ENCODE peak calls at places on chromosomes 11 and 22, in four cellular contexts. One of them, this sample, is unnamed.

GRCh38 chr11:131499199-131499598 is 128.8 kb downstream of the NTM start:
- DNase-seq in HepG2: no peak
- DNase-seq in K562: no peak
- DNase-seq in GM12878: no peak
- DNase-seq in this sample: no peak

GRCh38 chr22:19912236-19912999 is 29.2 kb upstream of the COMT start:
- DNase-seq in HepG2: no peak
- DNase-seq in K562: peak; percentile 67
- DNase-seq in GM12878: no peak
- DNase-seq in this sample: no peak

GRCh38 chr22:17303840-17304779 is 65.2 kb upstream of the CECR2 start:
- DNase-seq in GM12878: peak; percentile 77
- DNase-seq in HepG2: no peak
- DNase-seq in K562: no peak
- DNase-seq in this sample: no peak

GRCh38 chr11:125084057-125084416 is 20.9 kb downstream of the SLC37A2 start:
- DNase-seq in HepG2: no peak
- DNase-seq in K562: no peak
- DNase-seq in GM12878: no peak
- DNase-seq in this sample: no peak

GRCh38 chr22:41681616-41682015 is 7.1 kb downstream of the SNU13 start:
- DNase-seq in GM12878: no peak
- DNase-seq in K562: peak; percentile 45
- DNase-seq in HepG2: no peak
- DNase-seq in this sample: no peak

GRCh38 chr11:57476883-57477506 is 16.7 kb downstream of the RTN4RL2 start:
- DNase-seq in GM12878: no peak
- DNase-seq in HepG2: no peak
- DNase-seq in K562: no peak
- DNase-seq in this sample: no peak

GRCh38 chr11:62245271-62245753 is 3.3 kb downstream of the SCGB1D2 start:
- DNase-seq in K562: peak; percentile 51
- DNase-seq in GM12878: no peak
- DNase-seq in HepG2: peak; percentile 50
- DNase-seq in this sample: peak; percentile 25

GRCh38 chr11:65586676-65587075 is 8.9 kb downstream of the KCNK7 start:
- DNase-seq in K562: no peak
- DNase-seq in GM12878: no peak
- DNase-seq in HepG2: no peak
- DNase-seq in this sample: no peak

GRCh38 chr11:126914166-126914565 is 86.4 kb downstream of the KIRREL3 start:
- DNase-seq in K562: no peak
- DNase-seq in HepG2: no peak
- DNase-seq in GM12878: no peak
- DNase-seq in this sample: no peak

GRCh38 chr11:114296190-114296978 is at the start of gene NNMT:
- DNase-seq in GM12878: no peak
- DNase-seq in K562: no peak
- DNase-seq in HepG2: no peak
- DNase-seq in this sample: no peak

GRCh38 chr11:9796854-9797253 is 133.0 kb downstream of the SWAP70 start:
- DNase-seq in GM12878: no peak
- DNase-seq in HepG2: no peak
- DNase-seq in K562: no peak
- DNase-seq in this sample: no peak

GRCh38 chr11:128512478-128513127 is 74.8 kb downstream of the ETS1 start:
- DNase-seq in GM12878: no peak
- DNase-seq in K562: no peak
- DNase-seq in HepG2: no peak
- DNase-seq in this sample: no peak

GRCh38 chr11:79708319-79708928 is 267.6 kb upstream of the TENM4 start:
- DNase-seq in K562: peak; percentile 3
- DNase-seq in GM12878: peak; percentile 1
- DNase-seq in HepG2: peak; percentile 53
- DNase-seq in this sample: peak; percentile 50

GRCh38 chr11:70948416-70948815 is 304.0 kb downstream of the SHANK2 start:
- DNase-seq in HepG2: no peak
- DNase-seq in GM12878: no peak
- DNase-seq in K562: no peak
- DNase-seq in this sample: no peak

GRCh38 chr22:25702046-25702445 is 39.9 kb upstream of the MYO18B start:
- DNase-seq in GM12878: no peak
- DNase-seq in HepG2: peak; percentile 18
- DNase-seq in K562: no peak
- DNase-seq in this sample: no peak

GRCh38 chr11:22976146-22976545 is 115.9 kb upstream of the CCDC179 start:
- DNase-seq in K562: no peak
- DNase-seq in HepG2: no peak
- DNase-seq in GM12878: no peak
- DNase-seq in this sample: no peak

GRCh38 chr11:124922831-124923230 is 3.8 kb downstream of the HEPN1 start:
- DNase-seq in GM12878: no peak
- DNase-seq in HepG2: no peak
- DNase-seq in K562: no peak
- DNase-seq in this sample: no peak

GRCh38 chr11:2549876-2550605 is 105.2 kb downstream of the KCNQ1 start:
- DNase-seq in K562: no peak
- DNase-seq in GM12878: no peak
- DNase-seq in HepG2: no peak
- DNase-seq in this sample: no peak
- TF ChIP-seq FOXK2 in K562: no peak
- TF ChIP-seq FOXK2 in GM12878: no peak
- TF ChIP-seq FOXK2 in HepG2: no peak
- TF ChIP-seq FOXK2 in this sample: no peak

GRCh38 chr22:30245985-30246901 is at the start of gene LIF:
- DNase-seq in HepG2: no peak
- DNase-seq in K562: peak; percentile 18
- DNase-seq in GM12878: no peak
- DNase-seq in this sample: peak; percentile 59
- TF ChIP-seq FOXM1 in HepG2: no peak
- TF ChIP-seq FOXM1 in K562: no peak
- TF ChIP-seq FOXM1 in GM12878: no peak
- TF ChIP-seq FOXM1 in this sample: peak; percentile 27

GRCh38 chr11:100687630-100688395 is 725 bp downstream of the ARHGAP42 start:
- DNase-seq in GM12878: no peak
- DNase-seq in K562: peak; percentile 71
- DNase-seq in HepG2: peak; percentile 55
- DNase-seq in this sample: peak; percentile 71
- TF ChIP-seq FOXK2 in GM12878: no peak
- TF ChIP-seq FOXK2 in K562: peak; percentile 20
- TF ChIP-seq FOXK2 in HepG2: no peak
- TF ChIP-seq FOXK2 in this sample: no peak

DNA sequence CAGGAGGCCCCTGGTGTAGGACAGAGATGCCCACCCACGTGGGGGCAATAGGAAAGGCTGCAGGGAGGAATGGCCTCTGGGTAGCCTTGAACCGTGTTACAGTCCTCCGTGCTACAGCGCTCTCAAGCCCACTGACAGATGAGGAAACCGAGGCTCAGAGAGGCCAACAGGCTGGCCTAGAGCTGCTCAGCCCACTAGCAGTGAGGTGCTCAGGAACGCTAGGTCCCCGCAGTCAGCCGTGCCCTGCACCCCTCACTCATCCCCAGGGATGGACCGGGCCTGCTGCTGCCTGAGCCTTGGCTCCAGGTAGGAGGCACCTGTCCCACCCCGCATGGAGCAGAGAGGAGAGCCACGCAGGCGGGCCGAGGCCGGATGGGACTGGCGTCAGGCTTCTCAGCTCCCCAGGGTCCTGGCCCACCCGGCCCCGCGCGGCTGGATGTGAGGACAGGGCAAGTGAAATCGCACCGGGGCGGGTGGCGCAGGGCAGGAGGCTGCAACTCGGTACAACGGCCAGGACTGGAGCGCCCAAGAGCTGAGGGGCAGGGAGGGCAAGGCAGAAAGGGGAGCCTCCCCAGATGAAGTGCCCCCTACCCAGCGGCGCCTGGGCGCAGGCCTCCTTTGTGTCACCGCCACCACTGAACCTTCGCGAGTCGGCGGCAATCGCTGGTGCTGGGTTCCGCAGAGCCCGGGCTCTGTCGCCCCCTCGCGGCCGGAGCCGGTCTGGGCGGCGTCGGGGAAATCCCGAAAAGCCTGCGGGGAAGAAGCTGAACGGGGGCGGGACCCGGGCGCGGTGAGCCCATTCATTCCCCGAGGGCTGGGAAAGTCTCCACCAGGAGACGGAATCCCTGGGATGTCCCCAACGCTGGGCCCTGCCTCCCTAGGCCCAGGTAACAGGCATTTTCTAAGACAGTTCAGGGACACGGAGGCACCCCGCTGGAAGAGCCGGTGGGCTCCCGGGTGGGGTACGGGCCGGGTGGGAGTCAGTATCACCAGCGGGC is 8.4 kb upstream of the SLC2A11 start:
- DNase-seq in HepG2: peak; percentile 58
- DNase-seq in GM12878: no peak
- DNase-seq in K562: peak; percentile 78
- DNase-seq in this sample: peak; percentile 96
- TF ChIP-seq FOXM1 in HepG2: no peak
- TF ChIP-seq FOXM1 in GM12878: no peak
- TF ChIP-seq FOXM1 in K562: no peak
- TF ChIP-seq FOXM1 in this sample: no peak

DNA sequence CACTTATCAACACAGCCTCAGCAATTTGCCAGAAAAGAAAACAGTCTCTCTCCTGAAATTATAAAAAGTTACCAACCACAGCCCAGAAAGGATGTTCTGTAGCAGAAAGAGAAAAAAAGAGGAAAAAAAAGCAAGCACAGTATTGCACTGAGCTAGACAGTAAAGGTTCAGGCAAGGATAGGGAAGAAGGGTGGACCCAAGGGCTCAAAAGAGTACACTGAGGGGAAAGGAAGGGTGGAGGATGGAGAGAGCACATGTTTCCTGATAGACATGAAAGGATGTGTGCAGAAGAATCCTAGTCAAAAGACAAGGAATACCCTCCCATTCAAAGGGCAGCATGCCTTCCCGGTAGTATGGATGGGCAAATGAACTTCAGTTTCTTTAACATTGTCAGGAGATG is 59.1 kb downstream of the RRAS2 start:
- DNase-seq in K562: no peak
- DNase-seq in HepG2: no peak
- DNase-seq in GM12878: no peak
- DNase-seq in this sample: no peak
- TF ChIP-seq FOXK2 in K562: no peak
- TF ChIP-seq FOXK2 in HepG2: no peak
- TF ChIP-seq FOXK2 in GM12878: no peak
- TF ChIP-seq FOXK2 in this sample: no peak

DNA sequence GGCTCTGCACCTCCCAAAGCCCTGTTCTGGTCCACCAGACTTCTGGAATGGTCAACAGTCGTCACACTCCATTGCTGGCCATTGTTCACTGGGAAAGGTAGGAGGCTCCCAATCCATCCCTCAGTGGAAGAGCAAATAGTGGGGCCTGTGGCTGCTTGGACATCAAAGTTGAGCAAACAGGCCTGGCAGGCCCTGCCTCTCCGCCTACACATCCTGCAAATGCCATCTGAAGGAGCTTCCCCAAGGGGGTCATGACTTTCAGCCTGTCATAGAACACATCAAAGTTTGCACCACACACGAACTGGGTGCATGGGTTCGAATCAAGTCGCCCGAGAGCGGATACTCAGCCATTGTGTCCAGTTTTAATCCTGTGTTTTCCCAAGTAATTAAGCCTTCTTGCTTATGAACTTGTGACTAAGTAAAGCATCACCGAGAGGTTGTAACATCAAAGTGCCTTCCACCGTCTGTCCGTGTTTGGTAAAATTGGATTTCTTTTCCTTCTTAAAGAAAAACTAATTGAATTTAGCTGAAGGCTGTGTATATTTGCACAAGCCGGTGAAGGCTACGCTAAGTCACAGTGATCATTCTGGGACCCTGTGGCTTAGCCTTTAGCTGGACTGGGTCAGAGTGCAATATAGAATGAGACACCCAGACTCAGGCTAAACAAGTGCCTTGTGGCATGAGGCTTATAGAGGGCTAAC is 36.1 kb downstream of the CLPB start:
- DNase-seq in GM12878: no peak
- DNase-seq in HepG2: peak; percentile 96
- DNase-seq in K562: no peak
- DNase-seq in this sample: no peak
- TF ChIP-seq FOXM1 in GM12878: no peak
- TF ChIP-seq FOXM1 in HepG2: no peak
- TF ChIP-seq FOXM1 in K562: no peak
- TF ChIP-seq FOXM1 in this sample: no peak

GRCh38 chr11:92769125-92769524 is 200.3 kb upstream of the MTNR1B start:
- DNase-seq in K562: no peak
- DNase-seq in HepG2: no peak
- DNase-seq in GM12878: no peak
- DNase-seq in this sample: no peak
- TF ChIP-seq FOXK2 in K562: no peak
- TF ChIP-seq FOXK2 in HepG2: no peak
- TF ChIP-seq FOXK2 in GM12878: no peak
- TF ChIP-seq FOXK2 in this sample: no peak

GRCh38 chr11:15158351-15159015 is 43.8 kb downstream of the INSC start:
- DNase-seq in HepG2: no peak
- DNase-seq in K562: no peak
- DNase-seq in GM12878: no peak
- DNase-seq in this sample: no peak

GRCh38 chr11:15157181-15157580 is 42.5 kb downstream of the INSC start:
- DNase-seq in HepG2: no peak
- DNase-seq in GM12878: no peak
- DNase-seq in K562: no peak
- DNase-seq in this sample: no peak

GRCh38 chr11:15157738-15158137 is 43.0 kb downstream of the INSC start:
- DNase-seq in HepG2: no peak
- DNase-seq in GM12878: no peak
- DNase-seq in K562: no peak
- DNase-seq in this sample: no peak

GRCh38 chr11:15161746-15162145 is 47.0 kb downstream of the INSC start:
- DNase-seq in K562: no peak
- DNase-seq in GM12878: no peak
- DNase-seq in HepG2: no peak
- DNase-seq in this sample: no peak

DNA sequence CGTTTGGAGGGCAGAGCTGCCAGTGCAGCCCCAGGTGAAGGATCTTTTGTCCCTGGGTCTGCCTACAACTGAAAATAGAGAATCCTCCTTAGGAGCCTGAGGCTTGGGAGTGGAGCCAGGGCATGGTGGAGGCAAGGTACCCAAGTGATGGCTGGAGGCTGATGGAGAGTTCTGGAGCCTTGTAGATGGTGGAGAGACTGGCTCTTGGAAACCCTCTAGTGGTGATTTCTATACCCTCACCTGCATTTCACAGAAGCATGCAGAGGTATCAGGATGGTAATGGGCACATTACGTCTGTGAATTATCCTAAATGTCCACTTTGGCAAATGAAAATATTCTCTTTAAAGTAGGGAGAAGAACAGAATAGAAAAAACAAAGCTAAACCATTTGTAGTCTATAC is 44.4 kb downstream of the INSC start:
- DNase-seq in HepG2: no peak
- DNase-seq in GM12878: no peak
- DNase-seq in K562: peak; percentile 2
- DNase-seq in this sample: peak; percentile 51
- TF ChIP-seq FOXM1 in HepG2: no peak
- TF ChIP-seq FOXM1 in GM12878: no peak
- TF ChIP-seq FOXM1 in K562: no peak
- TF ChIP-seq FOXM1 in this sample: no peak